ENCODE peak calls at places on chromosomes 12 and 14, in five cellular contexts. H is A549, P is fibroblast of lung, J is fibroblast of mammary gland, D is uterus. T is an unnamed sample.

GRCh38 chr12:26135010-26135420 is 10.2 kb upstream of the BHLHE41 start:
- DNase-seq in P (no peak), J (peak; percentile 10), D (peak; percentile 49), H (no peak), T (no peak)

GRCh38 chr12:27270148-27270547 is 26.1 kb downstream of the STK38L start:
- DNase-seq in P (no peak), D (no peak), J (no peak), H (no peak), T (no peak)

GRCh38 chr14:24734917-24735500 is 101.0 kb upstream of the GZMB start:
- DNase-seq in H (peak; percentile 61), P (peak; percentile 82), D (no peak), J (peak; percentile 82), T (peak; percentile 10)

GRCh38 chr12:6961695-6962284 is 8.7 kb downstream of the PHB2 start:
- DNase-seq in H (peak; percentile 89), J (peak; percentile 77), P (peak; percentile 63), D (peak; percentile 68), T (peak; percentile 42)

GRCh38 chr14:64137657-64138290 is 156.4 kb downstream of the ESR2 start:
- DNase-seq in P (peak; percentile 47), J (peak; percentile 25), D (no peak), H (peak; percentile 17), T (no peak)

GRCh38 chr14:50388256-50388931 is 8.3 kb downstream of the CDKL1 start:
- DNase-seq in P (no peak), D (peak; percentile 41), H (no peak), J (no peak), T (no peak)

GRCh38 chr12:19643635-19644034 is 204.3 kb downstream of the AEBP2 start:
- DNase-seq in D (no peak), H (peak; percentile 69), P (peak; percentile 76), J (peak; percentile 67), T (peak; percentile 11)

GRCh38 chr14:91227183-91227628 is 17.3 kb downstream of the GPR68 start:
- DNase-seq in J (no peak), P (no peak), D (no peak), H (no peak), T (no peak)

GRCh38 chr14:44392984-44393383 is 114.1 kb downstream of the FSCB start:
- DNase-seq in H (no peak), J (no peak), P (no peak), D (no peak), T (no peak)

GRCh38 chr12:52221912-52222457 is 11.1 kb upstream of the KRT7 start:
- DNase-seq in P (no peak), H (peak; percentile 90), J (peak; percentile 44), D (no peak), T (no peak)

GRCh38 chr12:99367181-99367580 is 280.4 kb upstream of the GARIN6 start:
- DNase-seq in J (no peak), H (no peak), P (no peak), D (no peak), T (no peak)

GRCh38 chr12:21659383-21659782 is 1.7 kb upstream of the LDHB start:
- DNase-seq in J (no peak), D (no peak), P (no peak), H (peak; percentile 36), T (no peak)

GRCh38 chr12:42166501-42166900 is 21.8 kb upstream of the GXYLT1 start:
- DNase-seq in D (no peak), P (no peak), J (peak; percentile 84), H (no peak), T (no peak)

GRCh38 chr14:59101441-59101840 is 87.0 kb upstream of the DAAM1 start:
- DNase-seq in P (no peak), D (no peak), J (peak; percentile 14), H (no peak), T (peak; percentile 7)

GRCh38 chr12:30794020-30794419 is 39.3 kb upstream of the CAPRIN2 start:
- DNase-seq in P (no peak), J (no peak), H (no peak), D (no peak), T (no peak)

GRCh38 chr14:94532462-94532861 is 23.2 kb upstream of the SERPINA12 start:
- DNase-seq in H (no peak), P (no peak), J (peak; percentile 52), D (no peak), T (no peak)

GRCh38 chr12:58920102-58920955 is at the start of gene LRIG3:
- DNase-seq in J (peak; percentile 86), P (peak; percentile 93), H (peak; percentile 90), D (peak; percentile 93), T (peak; percentile 72)

GRCh38 chr12:116980083-116980482 is 69.3 kb downstream of the FBXW8 start:
- DNase-seq in H (no peak), P (no peak), J (no peak), D (no peak), T (no peak)

GRCh38 chr12:4518106-4518728 is 20.5 kb upstream of the RAD51AP1 start:
- DNase-seq in D (no peak), J (peak; percentile 63), P (peak; percentile 55), H (peak; percentile 20), T (no peak)

GRCh38 chr12:49873361-49873934 is 30.3 kb downstream of the FAIM2 start:
- DNase-seq in P (peak; percentile 79), H (no peak), J (peak; percentile 49), D (peak; percentile 31), T (no peak)

GRCh38 chr12:118534003-118534402 is 157.6 kb downstream of the SUDS3 start:
- DNase-seq in P (no peak), H (no peak), J (no peak), D (no peak), T (no peak)

GRCh38 chr12:29053567-29053966 is 95.5 kb upstream of the FAR2 start:
- DNase-seq in D (no peak), H (peak; percentile 18), P (no peak), J (no peak), T (no peak)

GRCh38 chr14:46405095-46405494 is 246.5 kb downstream of the RPL10L start:
- DNase-seq in P (no peak), D (no peak), J (no peak), H (no peak), T (no peak)

GRCh38 chr14:80862983-80863382 is 78.6 kb downstream of the CEP128 start:
- DNase-seq in P (peak; percentile 24), H (no peak), D (no peak), J (no peak), T (no peak)

GRCh38 chr14:24339284-24340151 is at the start of gene RIPK3:
- DNase-seq in J (no peak), D (no peak), P (no peak), H (no peak), T (no peak)

GRCh38 chr14:88572117-88572516 is 9.3 kb downstream of the ZC3H14 start:
- DNase-seq in H (no peak), P (no peak), J (no peak), D (no peak), T (no peak)

GRCh38 chr14:88576222-88576621 is 13.4 kb downstream of the ZC3H14 start:
- DNase-seq in P (no peak), H (no peak), J (no peak), D (no peak), T (no peak)
- TF ChIP-seq CTCF in P (no peak), H (no peak), J (no peak), D (no peak), T (no peak)

GRCh38 chr12:105561981-105562726 is 231.7 kb downstream of the C12orf75 start:
- DNase-seq in J (peak; percentile 88), D (peak; percentile 73), P (peak; percentile 91), H (peak; percentile 89), T (no peak)
- TF ChIP-seq CTCF in J (no peak), D (no peak), P (no peak), H (no peak), T (no peak)

DNA sequence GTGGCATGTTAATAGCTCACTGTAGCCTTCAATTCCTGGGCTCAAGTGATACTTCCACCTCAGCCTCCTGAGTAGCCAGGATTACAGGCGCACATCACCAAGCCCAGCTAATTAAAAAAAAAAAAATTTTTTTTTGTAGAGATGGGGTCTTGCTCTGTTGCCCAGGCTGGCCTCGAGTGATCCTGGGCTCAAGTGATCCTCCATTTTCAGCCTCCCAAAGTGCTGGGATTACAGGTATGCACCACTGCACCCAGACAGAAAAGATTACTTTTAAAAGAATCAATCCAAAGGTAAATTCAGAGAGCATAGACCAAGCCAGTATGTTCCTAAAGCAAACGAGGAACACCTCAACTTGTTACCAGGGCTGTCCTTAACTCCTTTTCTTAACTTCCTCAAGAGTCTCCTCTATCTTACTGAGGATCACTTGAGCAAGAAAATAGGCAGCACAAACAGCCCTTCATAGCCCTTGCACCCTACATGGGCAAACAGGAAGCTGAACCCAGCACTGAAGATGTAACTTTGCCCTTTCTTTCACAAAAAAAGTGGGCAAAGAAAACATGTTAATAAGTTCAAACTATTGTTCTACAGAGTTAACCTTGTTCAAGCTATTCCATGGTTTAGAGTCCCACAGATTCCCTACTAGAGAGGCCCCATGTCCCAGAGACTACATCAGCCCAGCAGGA is 11.3 kb downstream of the CS start:
- DNase-seq in H (no peak), J (no peak), D (no peak), P (no peak), T (no peak)
- TF ChIP-seq CTCF in H (no peak), J (no peak), D (no peak), P (no peak), T (no peak)

GRCh38 chr14:34875031-34875922 is at the start of gene BAZ1A:
- DNase-seq in P (peak; percentile 90), J (peak; percentile 94), D (peak; percentile 68), H (peak; percentile 90), T (peak; percentile 63)
- TF ChIP-seq CTCF in P (no peak), J (no peak), D (no peak), H (no peak), T (peak; percentile 2)

GRCh38 chr12:57203201-57203600 is 13.4 kb upstream of the NXPH4 start:
- DNase-seq in P (no peak), H (no peak), J (no peak), D (no peak), T (no peak)

GRCh38 chr12:57205186-57205585 is 11.4 kb upstream of the NXPH4 start:
- DNase-seq in D (no peak), J (no peak), P (no peak), H (no peak), T (no peak)

GRCh38 chr12:57204454-57204853 is 12.1 kb upstream of the NXPH4 start:
- DNase-seq in D (no peak), P (no peak), H (no peak), J (no peak), T (no peak)

GRCh38 chr12:57202321-57202720 is 14.3 kb upstream of the NXPH4 start:
- DNase-seq in H (no peak), J (no peak), D (no peak), P (no peak), T (no peak)

DNA sequence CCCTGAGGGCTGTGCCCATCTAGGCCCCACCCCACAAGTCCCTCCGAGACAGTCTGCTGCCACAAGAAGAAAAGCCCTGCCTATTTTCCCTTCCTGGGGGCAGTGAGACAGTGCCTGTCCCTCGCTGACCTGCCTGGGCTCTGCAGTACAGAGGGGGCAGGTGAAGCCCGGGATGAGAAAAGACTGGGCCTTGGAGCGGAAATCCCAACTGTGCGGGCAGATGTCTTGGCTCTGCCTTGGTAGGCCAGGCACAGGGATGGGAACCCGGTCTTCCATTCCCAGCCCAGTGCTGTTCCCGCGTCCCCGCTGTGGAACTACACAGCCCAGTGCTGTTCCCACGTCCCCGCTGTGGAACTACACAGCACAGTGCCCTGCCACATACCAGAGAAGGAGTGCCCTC is 12.8 kb upstream of the NXPH4 start:
- DNase-seq in J (no peak), D (no peak), P (no peak), H (no peak), T (no peak)
- TF ChIP-seq CTCF in J (no peak), D (no peak), P (no peak), H (no peak), T (no peak)